ENCODE peak calls at places on chromosomes 13 and 19, in eight cellular contexts. P, H, V, B, K, Q, E and S are unnamed samples.

GRCh38 chr19:12733369-12733896 is 1.1 kb downstream of the TRIR start:
- DNase-seq in P (peak), H (no peak), V (no peak), B (no peak), K (peak), Q (no peak), E (peak), S (no peak)

GRCh38 chr13:83515267-83515666 is 367.0 kb downstream of the SLITRK1 start:
- DNase-seq in P (no peak), H (no peak), V (no peak), B (no peak), K (no peak), Q (no peak), E (no peak), S (no peak)

GRCh38 chr19:18339703-18340102 is 695 bp upstream of the PGPEP1 start:
- DNase-seq in P (peak), H (peak), V (no peak), B (no peak), K (no peak), Q (no peak), E (no peak), S (no peak)

GRCh38 chr13:26707122-26708006 is 53.2 kb downstream of the GPR12 start:
- DNase-seq in P (peak), H (peak), V (no peak), B (no peak), K (no peak), Q (no peak), E (peak), S (peak)

GRCh38 chr19:6241680-6242079 is 38.1 kb downstream of the MLLT1 start:
- DNase-seq in P (no peak), H (peak), V (no peak), B (no peak), K (no peak), Q (no peak), E (no peak), S (peak)

GRCh38 chr19:10352764-10353671 is 13.6 kb upstream of the ICAM3 start:
- DNase-seq in P (no peak), H (peak), V (peak), B (no peak), K (no peak), Q (no peak), E (no peak), S (no peak)

GRCh38 chr13:53341144-53341510 is 312.5 kb downstream of the OLFM4 start:
- DNase-seq in P (no peak), H (no peak), V (no peak), B (no peak), K (no peak), Q (no peak), E (no peak), S (no peak)

GRCh38 chr13:73399347-73400216 is 340.8 kb downstream of the KLF5 start:
- DNase-seq in P (no peak), H (no peak), V (no peak), B (no peak), K (no peak), Q (no peak), E (no peak), S (no peak)

GRCh38 chr19:1650627-1651009 is 1.8 kb downstream of the TCF3 start:
- DNase-seq in P (no peak), H (no peak), V (no peak), B (no peak), K (no peak), Q (no peak), E (peak), S (no peak)

GRCh38 chr19:50460161-50460765 is 16.0 kb upstream of the EMC10 start:
- DNase-seq in P (peak), H (no peak), V (no peak), B (no peak), K (no peak), Q (no peak), E (peak), S (no peak)

GRCh38 chr19:13173129-13173737 is 23.0 kb downstream of the IER2 start:
- DNase-seq in P (no peak), H (no peak), V (no peak), B (no peak), K (no peak), Q (no peak), E (no peak), S (no peak)

GRCh38 chr13:26024558-26024957 is 27.3 kb downstream of the SHISA2 start:
- DNase-seq in P (no peak), H (no peak), V (no peak), B (no peak), K (no peak), Q (no peak), E (no peak), S (no peak)

GRCh38 chr13:44764334-44764733 is 188.2 kb upstream of the TSC22D1 start:
- DNase-seq in P (no peak), H (no peak), V (no peak), B (no peak), K (no peak), Q (no peak), E (no peak), S (no peak)

GRCh38 chr19:9700229-9700981 is 25.5 kb upstream of the ZNF562 start:
- DNase-seq in P (no peak), H (no peak), V (no peak), B (no peak), K (no peak), Q (no peak), E (no peak), S (no peak)

GRCh38 chr13:68749801-68750200 is 1357.8 kb upstream of the ATXN8OS start:
- DNase-seq in P (no peak), H (no peak), V (no peak), B (no peak), K (no peak), Q (no peak), E (peak), S (no peak)

GRCh38 chr13:108974686-108975085 is 345.3 kb downstream of the MYO16 start:
- DNase-seq in P (no peak), H (no peak), V (no peak), B (no peak), K (no peak), Q (no peak), E (no peak), S (no peak)